ENCODE peak calls at places on chromosomes 3 and 15, in seven cellular contexts. C is CD8-positive, alpha-beta memory T cell; J is SJSA1; T is left lung; F is sigmoid colon; Y is AG09309; H is A549. M is an unnamed sample.

GRCh38 chr3:120608506-120608905 is 12.4 kb downstream of the NDUFB4 start:
- DNase-seq in C (no peak), J (no peak), Y (no peak), H (no peak), T (no peak), F (no peak), M (no peak)

GRCh38 chr3:183144403-183144802 is 18.1 kb downstream of the LAMP3 start:
- DNase-seq in C (no peak), F (no peak), T (no peak), H (no peak), J (no peak), Y (no peak), M (no peak)

GRCh38 chr15:25670025-25670554 is 193.0 kb downstream of the ATP10A start:
- DNase-seq in F (peak), H (peak), Y (no peak), J (no peak), C (no peak), T (peak), M (peak)

GRCh38 chr3:98331329-98331728 is 22.3 kb upstream of the OR5K4 start:
- DNase-seq in Y (no peak), C (no peak), J (no peak), H (no peak), T (no peak), F (no peak), M (no peak)

GRCh38 chr15:98746756-98747155 is 98.4 kb downstream of the IGF1R start:
- DNase-seq in F (no peak), T (no peak), H (no peak), Y (no peak), J (no peak), C (no peak), M (no peak)

GRCh38 chr15:39472661-39473657 is 107.9 kb upstream of the THBS1 start:
- DNase-seq in T (peak), C (no peak), F (peak), Y (peak), H (no peak), J (no peak), M (no peak)

GRCh38 chr3:13580256-13581023 is 31.5 kb downstream of the FBLN2 start:
- DNase-seq in H (no peak), C (no peak), F (peak), Y (no peak), J (no peak), T (no peak), M (no peak)

GRCh38 chr15:63497642-63498100 is 6.7 kb upstream of the USP3 start:
- DNase-seq in H (peak), Y (no peak), T (peak), J (no peak), F (no peak), C (peak), M (no peak)

GRCh38 chr3:101119535-101119934 is 126.3 kb upstream of the ABI3BP start:
- DNase-seq in H (peak), F (no peak), J (no peak), T (no peak), Y (peak), C (no peak), M (no peak)

GRCh38 chr3:65195211-65195610 is 507.4 kb upstream of the ADAMTS9 start:
- DNase-seq in T (no peak), H (no peak), J (no peak), F (no peak), Y (no peak), C (no peak), M (no peak)

GRCh38 chr3:192409203-192409837 is 318.0 kb downstream of the FGF12 start:
- DNase-seq in T (no peak), H (peak), Y (no peak), J (no peak), F (peak), C (no peak), M (peak)

GRCh38 chr3:177229791-177230190 is 32.5 kb upstream of the TBL1XR1 start:
- DNase-seq in Y (no peak), T (no peak), H (no peak), J (no peak), C (no peak), F (no peak), M (no peak)

GRCh38 chr3:4730734-4731133 is 237.6 kb downstream of the ITPR1 start:
- DNase-seq in H (no peak), T (no peak), J (no peak), C (no peak), Y (no peak), F (no peak), M (no peak)

GRCh38 chr3:108833616-108834015 is 11.0 kb downstream of the TRAT1 start:
- DNase-seq in H (no peak), F (no peak), T (no peak), J (no peak), Y (no peak), C (no peak), M (no peak)

GRCh38 chr3:150749218-150749617 is 13.8 kb downstream of the SIAH2 start:
- DNase-seq in T (no peak), H (no peak), Y (no peak), C (no peak), F (no peak), J (no peak), M (no peak)

GRCh38 chr3:138946554-138947302 is at the start of the genes FOXL2 and FOXL2NB:
- DNase-seq in J (no peak), Y (no peak), T (no peak), H (peak), C (no peak), F (no peak), M (peak)

GRCh38 chr3:187080799-187081450 is 58.4 kb downstream of the RPL39L start:
- DNase-seq in H (no peak), C (no peak), Y (no peak), J (no peak), T (no peak), F (no peak), M (no peak)

GRCh38 chr15:74816624-74817369 is 4.2 kb downstream of the LMAN1L start:
- DNase-seq in H (no peak), Y (no peak), C (no peak), F (no peak), J (no peak), T (no peak), M (no peak)

GRCh38 chr15:76235186-76235826 is 76.0 kb downstream of the ETFA start:
- DNase-seq in F (no peak), H (peak), Y (peak), T (no peak), J (no peak), C (no peak), M (peak)

GRCh38 chr3:169914321-169914720 is 2.9 kb downstream of the SAMD7 start:
- DNase-seq in Y (peak), H (no peak), F (no peak), J (no peak), T (no peak), C (no peak), M (no peak)

GRCh38 chr3:9169951-9170850 is 79.2 kb downstream of the SRGAP3 start:
- DNase-seq in Y (no peak), J (no peak), T (no peak), C (no peak), F (no peak), H (no peak), M (no peak)

GRCh38 chr3:72593881-72594397 is 254.3 kb downstream of the SHQ1 start:
- DNase-seq in T (no peak), H (no peak), Y (no peak), C (no peak), F (no peak), J (no peak), M (peak)

GRCh38 chr15:70643783-70644125 is 119.6 kb downstream of the UACA start:
- DNase-seq in C (no peak), Y (no peak), T (no peak), H (peak), F (no peak), J (no peak), M (no peak)

GRCh38 chr3:167776144-167776685 is 40.7 kb downstream of the SERPINI1 start:
- DNase-seq in C (no peak), T (no peak), Y (no peak), F (no peak), H (no peak), J (no peak), M (peak)

GRCh38 chr15:33453761-33454160 is 143.0 kb downstream of the RYR3 start:
- DNase-seq in T (no peak), C (no peak), H (no peak), Y (no peak), F (no peak), J (no peak), M (no peak)

GRCh38 chr15:68524753-68525584 is 53.8 kb upstream of the CORO2B start:
- DNase-seq in Y (peak), T (no peak), H (no peak), C (no peak), F (no peak), J (no peak), M (no peak)

GRCh38 chr3:162302983-162303624 is 806.5 kb downstream of the OTOL1 start:
- DNase-seq in H (no peak), J (no peak), T (no peak), C (no peak), F (no peak), Y (no peak), M (no peak)

GRCh38 chr3:136916200-136916599 is 41.6 kb upstream of the IL20RB start:
- DNase-seq in T (no peak), F (no peak), Y (no peak), C (no peak), H (no peak), J (no peak), M (no peak)

GRCh38 chr3:112653881-112654300 is 12.9 kb upstream of the CCDC80 start:
- DNase-seq in F (peak), C (no peak), J (peak), T (no peak), H (peak), Y (peak), M (no peak)

GRCh38 chr3:72590732-72591192 is 257.5 kb downstream of the SHQ1 start:
- DNase-seq in T (no peak), Y (no peak), F (no peak), H (no peak), J (no peak), C (no peak), M (no peak)

GRCh38 chr15:68204776-68205557 is at the start of gene CALML4:
- DNase-seq in C (no peak), Y (no peak), T (peak), F (peak), H (peak), J (no peak), M (no peak)

GRCh38 chr3:177781686-177782161 is 584.4 kb upstream of the TBL1XR1 start:
- DNase-seq in Y (peak), C (no peak), J (no peak), H (no peak), T (no peak), F (peak), M (no peak)

GRCh38 chr15:48565560-48566482 is 79.7 kb downstream of the FBN1 start:
- DNase-seq in F (no peak), Y (peak), T (no peak), J (peak), H (peak), C (no peak), M (no peak)

GRCh38 chr3:98733778-98734281 is 29.3 kb upstream of the ST3GAL6 start:
- DNase-seq in H (no peak), F (no peak), Y (no peak), T (peak), C (no peak), J (no peak), M (no peak)

GRCh38 chr15:37104413-37105392 is 4.4 kb upstream of the MEIS2 start:
- DNase-seq in Y (no peak), T (no peak), H (no peak), C (no peak), F (no peak), J (no peak), M (peak)

GRCh38 chr15:22259881-22260421 is 179.6 kb downstream of the OR4M2 start:
- DNase-seq in C (no peak), H (no peak), J (no peak), T (no peak), F (no peak), Y (no peak), M (no peak)

GRCh38 chr3:151460774-151461450 is at the start of gene IGSF10:
- DNase-seq in Y (no peak), H (peak), C (no peak), J (no peak), T (peak), F (no peak), M (peak)

GRCh38 chr15:25474251-25474650 is 35.4 kb upstream of the UBE3A start:
- DNase-seq in Y (no peak), T (no peak), C (no peak), H (no peak), J (no peak), F (no peak), M (no peak)

GRCh38 chr3:20622304-20622703 is 436.3 kb upstream of the SGO1 start:
- DNase-seq in J (no peak), H (no peak), T (no peak), F (no peak), Y (peak), C (no peak), M (no peak)

GRCh38 chr15:64622410-64623260 is 152.8 kb downstream of the RBPMS2 start:
- DNase-seq in J (no peak), H (no peak), F (no peak), T (no peak), Y (no peak), C (peak), M (no peak)

GRCh38 chr3:23762214-23763039 is 43.3 kb upstream of the UBE2E1 start:
- DNase-seq in C (no peak), T (no peak), H (no peak), F (no peak), J (no peak), Y (no peak), M (no peak)

GRCh38 chr3:23760871-23761373 is 44.8 kb upstream of the UBE2E1 start:
- DNase-seq in T (no peak), Y (no peak), H (no peak), J (no peak), C (no peak), F (no peak), M (no peak)

GRCh38 chr3:23761440-23761896 is 44.3 kb upstream of the UBE2E1 start:
- DNase-seq in F (no peak), C (no peak), Y (no peak), T (no peak), H (peak), J (no peak), M (peak)

GRCh38 chr3:23764407-23764806 is 41.3 kb upstream of the UBE2E1 start:
- DNase-seq in Y (no peak), T (no peak), J (no peak), C (no peak), H (no peak), F (no peak), M (no peak)

GRCh38 chr3:23763040-23763477 is 42.7 kb upstream of the UBE2E1 start:
- DNase-seq in H (no peak), C (no peak), T (no peak), J (no peak), Y (no peak), F (no peak), M (peak)
- H3K4me3 ChIP-seq in H (no peak), C (no peak), T (no peak), J (no peak), Y (peak), F (peak), M (no peak)

DNA sequence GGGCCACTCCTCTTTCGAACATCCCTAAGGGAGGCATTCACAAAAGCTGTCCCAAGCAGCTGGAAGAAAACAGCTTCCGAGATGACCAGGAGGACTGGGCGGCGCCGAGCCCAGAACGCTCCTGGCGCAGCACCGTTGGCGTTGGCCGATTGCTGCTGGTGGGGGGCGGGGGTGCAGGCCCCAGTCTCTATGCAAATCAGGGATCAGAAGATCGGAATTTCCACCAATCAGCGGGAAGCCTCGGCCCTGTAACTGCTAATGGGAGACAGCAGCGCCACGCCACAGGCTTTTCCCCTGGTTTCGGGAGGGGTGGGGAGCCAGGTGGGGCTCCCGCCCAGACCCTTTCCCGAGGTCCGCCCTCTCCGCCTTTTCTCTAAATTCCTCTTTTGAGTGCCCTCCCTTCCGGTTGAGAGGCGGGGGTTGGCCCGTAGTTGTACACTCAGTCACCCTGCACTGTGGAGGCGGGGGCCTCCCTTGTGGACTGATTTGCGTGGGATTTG is 27.0 kb downstream of the HMCES start:
- DNase-seq in F (peak), T (peak), Y (peak), H (no peak), C (no peak), J (no peak), M (no peak)
- H3K4me3 ChIP-seq in F (peak), T (peak), Y (peak), H (no peak), C (no peak), J (no peak), M (no peak)

DNA sequence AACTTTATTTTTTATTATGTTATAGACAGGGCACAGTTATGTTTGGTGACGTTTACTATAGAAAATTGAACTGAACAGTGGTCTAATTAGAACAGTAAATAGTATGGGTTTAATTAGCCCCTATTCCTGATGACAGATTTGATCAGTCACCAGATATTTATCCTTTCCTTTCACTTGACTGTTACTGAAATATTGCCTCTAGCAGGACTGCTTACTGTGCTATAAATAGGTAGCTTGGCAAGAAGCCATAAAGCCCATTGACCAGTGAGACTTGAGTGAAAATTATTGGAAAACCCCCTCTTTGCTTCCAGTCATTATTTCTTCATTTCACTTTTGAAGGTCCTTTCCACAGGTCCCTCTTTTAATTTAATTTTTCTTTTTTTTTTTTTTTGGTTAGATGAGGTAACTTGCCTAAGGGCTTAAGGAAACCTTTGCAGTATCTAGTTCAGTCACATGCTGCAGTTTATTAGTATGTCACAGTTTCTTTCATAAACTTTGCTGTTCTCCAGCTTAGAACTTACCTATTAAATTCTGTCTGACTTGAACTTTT is 115.6 kb downstream of the ADAMTSL3 start:
- DNase-seq in H (no peak), C (no peak), J (no peak), Y (no peak), F (no peak), T (no peak), M (no peak)
- H3K4me3 ChIP-seq in H (no peak), C (no peak), J (no peak), Y (no peak), F (no peak), T (no peak), M (no peak)

DNA sequence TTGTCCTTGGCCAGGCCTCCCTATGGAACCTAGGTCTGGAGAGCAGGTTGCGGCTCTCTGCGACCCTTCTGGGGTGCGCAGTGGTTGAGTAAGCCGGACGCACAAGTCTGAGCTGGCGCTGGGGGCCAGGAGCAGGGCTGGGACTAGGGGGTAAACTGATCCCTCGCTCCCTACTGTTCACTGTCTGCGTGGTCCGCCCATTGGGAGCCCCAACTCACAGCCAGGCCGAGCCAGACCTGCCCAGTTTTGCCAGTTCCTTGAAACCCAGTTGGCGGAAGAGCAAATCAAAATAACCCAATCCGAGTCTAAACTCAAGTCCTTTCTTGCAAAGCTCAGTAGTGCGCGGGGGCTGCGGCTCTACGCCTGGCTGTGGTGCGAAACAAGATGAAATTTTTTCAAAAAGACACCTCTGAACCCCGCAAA is 17.5 kb downstream of the RGMA start:
- DNase-seq in F (no peak), T (no peak), J (no peak), H (no peak), C (no peak), Y (no peak), M (no peak)
- H3K4me3 ChIP-seq in F (peak), T (peak), J (peak), H (peak), C (no peak), Y (peak), M (no peak)

GRCh38 chr3:122057676-122058075 is 2.5 kb downstream of the CD86 start:
- DNase-seq in H (no peak), Y (no peak), J (no peak), F (no peak), T (no peak), C (no peak), M (no peak)

GRCh38 chr3:122052968-122053367 is 2.2 kb upstream of the CD86 start:
- DNase-seq in H (no peak), T (no peak), C (no peak), F (no peak), Y (no peak), J (no peak), M (no peak)

GRCh38 chr3:122058294-122058693 is 3.1 kb downstream of the CD86 start:
- DNase-seq in F (no peak), Y (no peak), C (no peak), T (no peak), J (no peak), H (no peak), M (no peak)

GRCh38 chr3:122060044-122060694 is 5.0 kb downstream of the CD86 start:
- DNase-seq in H (no peak), F (no peak), J (no peak), C (no peak), T (peak), Y (no peak), M (no peak)

GRCh38 chr3:122055215-122055614 is at the start of gene CD86:
- DNase-seq in T (no peak), Y (no peak), C (no peak), F (no peak), J (no peak), H (no peak), M (no peak)
- H3K4me3 ChIP-seq in T (peak), Y (no peak), C (no peak), F (peak), J (no peak), H (no peak), M (no peak)

GRCh38 chr3:49869525-49870126 is at the start of gene CAMKV:
- DNase-seq in C (peak), F (no peak), J (no peak), Y (no peak), H (no peak), T (no peak), M (peak)
- H3K4me3 ChIP-seq in C (no peak), F (peak), J (no peak), Y (no peak), H (peak), T (peak), M (peak)

M was measured in WERI-Rb-1.